ENCODE peak calls at places on chromosomes 7 and 10, in six cellular contexts. B is AG10803; Y is EL; O is HCEC 1CT; Q is stimulated activated CD4-positive, alpha-beta T cell treated with anti-CD3 and anti-CD28 coated beads, Interleukin-2, amount 100 ng/mL, for 24 hours; I is aorta. C is an unnamed sample.

GRCh38 chr7:78007231-78007630 is 208.7 kb downstream of the PHTF2 start:
- DNase-seq in B (no peak), Y (no peak), O (no peak), Q (no peak), I (no peak), C (no peak)

GRCh38 chr10:30765611-30766010 is 136.1 kb upstream of the LYZL2 start:
- DNase-seq in B (no peak), Y (no peak), O (peak; percentile 69), Q (no peak), I (no peak), C (no peak)

GRCh38 chr10:119273413-119273812 is 66.0 kb downstream of the GRK5 start:
- DNase-seq in B (no peak), Y (no peak), O (no peak), Q (no peak), I (peak; percentile 29), C (no peak)

GRCh38 chr10:77430530-77430929 is 207.1 kb downstream of the KCNMA1 start:
- DNase-seq in B (no peak), Y (no peak), O (no peak), Q (no peak), I (no peak), C (no peak)

GRCh38 chr10:30493609-30494530 is 59.9 kb downstream of the MAP3K8 start:
- DNase-seq in B (peak; percentile 56), Y (peak; percentile 77), O (peak; percentile 88), Q (no peak), I (peak; percentile 83), C (no peak)

GRCh38 chr10:87960230-87960629 is 96.8 kb downstream of the PTEN start:
- DNase-seq in B (no peak), Y (peak; percentile 56), O (peak; percentile 75), Q (no peak), I (no peak), C (peak; percentile 62)

GRCh38 chr10:43194266-43194665 is 56.0 kb downstream of the CSGALNACT2 start:
- DNase-seq in B (no peak), Y (no peak), O (no peak), Q (no peak), I (peak; percentile 19), C (no peak)

GRCh38 chr10:4093438-4093837 is 308.4 kb upstream of the KLF6 start:
- DNase-seq in B (no peak), Y (no peak), O (no peak), Q (no peak), I (no peak), C (no peak)

GRCh38 chr10:105239311-105240215 is 598.5 kb downstream of the SORCS3 start:
- DNase-seq in B (no peak), Y (no peak), O (no peak), Q (no peak), I (no peak), C (no peak)

GRCh38 chr10:88260329-88261051 is 322.6 kb downstream of the RNLS start:
- DNase-seq in B (no peak), Y (no peak), O (no peak), Q (no peak), I (no peak), C (no peak)

GRCh38 chr10:12353399-12354027 is 4.2 kb downstream of the CAMK1D start:
- DNase-seq in B (no peak), Y (no peak), O (no peak), Q (peak; percentile 15), I (no peak), C (no peak)